ENCODE peak calls at places on chromosomes 16 and 17, in four cellular contexts. One of them, this sample, is unnamed. For H3K4me1, the result is how much of the 10 kb centered on the place peaks cover.

GRCh38 chr17:7405882-7406825 is 1.5 kb upstream of the NLGN2 start:
- DNase-seq in Panc1: no peak
- DNase-seq in PC-3: no peak
- DNase-seq in A549: no peak
- DNase-seq in this sample: no peak

GRCh38 chr17:9729034-9729650 is 62.2 kb downstream of the DHRS7C start:
- DNase-seq in Panc1: peak
- DNase-seq in PC-3: peak
- DNase-seq in A549: peak
- DNase-seq in this sample: no peak

GRCh38 chr16:69410285-69410990 is 14.0 kb upstream of the CYB5B start:
- DNase-seq in Panc1: no peak
- DNase-seq in PC-3: peak
- DNase-seq in A549: peak
- DNase-seq in this sample: no peak

GRCh38 chr16:64394061-64394460 is 727.8 kb downstream of the CDH11 start:
- DNase-seq in Panc1: no peak
- DNase-seq in PC-3: no peak
- DNase-seq in A549: no peak
- DNase-seq in this sample: no peak

GRCh38 chr16:49608095-49608494 is 234.5 kb downstream of the C16orf78 start:
- DNase-seq in Panc1: no peak
- DNase-seq in PC-3: no peak
- DNase-seq in A549: no peak
- DNase-seq in this sample: no peak

GRCh38 chr16:67026570-67026969 is 2.4 kb upstream of the CBFB start:
- DNase-seq in Panc1: no peak
- DNase-seq in PC-3: no peak
- DNase-seq in A549: no peak
- DNase-seq in this sample: no peak

GRCh38 chr16:57764341-57765159 is 29.0 kb downstream of the KATNB1 start:
- DNase-seq in Panc1: peak
- DNase-seq in PC-3: peak
- DNase-seq in A549: peak
- DNase-seq in this sample: no peak

GRCh38 chr16:87003414-87003755 is 313.8 kb downstream of the C16orf95 start:
- DNase-seq in Panc1: no peak
- DNase-seq in PC-3: no peak
- DNase-seq in A549: no peak
- DNase-seq in this sample: no peak

GRCh38 chr16:83602797-83603735 is 204.7 kb upstream of the HSBP1 start:
- DNase-seq in Panc1: no peak
- DNase-seq in PC-3: no peak
- DNase-seq in A549: no peak
- DNase-seq in this sample: peak

GRCh38 chr17:82444941-82445521 is 5.5 kb downstream of the CYBC1 start:
- DNase-seq in Panc1: no peak
- DNase-seq in PC-3: no peak
- DNase-seq in A549: no peak
- DNase-seq in this sample: no peak

GRCh38 chr17:67477687-67478086 is 100.6 kb downstream of the PITPNC1 start:
- DNase-seq in Panc1: no peak
- DNase-seq in PC-3: peak
- DNase-seq in A549: no peak
- DNase-seq in this sample: no peak
- H3K4me1 ChIP-seq in Panc1: under half
- H3K4me1 ChIP-seq in PC-3: under half
- H3K4me1 ChIP-seq in A549: under half
- H3K4me1 ChIP-seq in this sample: under half

GRCh38 chr16:4616047-4616811 is 1.5 kb upstream of the UBALD1 start:
- DNase-seq in Panc1: peak
- DNase-seq in PC-3: peak
- DNase-seq in A549: peak
- DNase-seq in this sample: peak
- H3K4me1 ChIP-seq in Panc1: under half
- H3K4me1 ChIP-seq in PC-3: under half
- H3K4me1 ChIP-seq in A549: under half
- H3K4me1 ChIP-seq in this sample: half or more

DNA sequence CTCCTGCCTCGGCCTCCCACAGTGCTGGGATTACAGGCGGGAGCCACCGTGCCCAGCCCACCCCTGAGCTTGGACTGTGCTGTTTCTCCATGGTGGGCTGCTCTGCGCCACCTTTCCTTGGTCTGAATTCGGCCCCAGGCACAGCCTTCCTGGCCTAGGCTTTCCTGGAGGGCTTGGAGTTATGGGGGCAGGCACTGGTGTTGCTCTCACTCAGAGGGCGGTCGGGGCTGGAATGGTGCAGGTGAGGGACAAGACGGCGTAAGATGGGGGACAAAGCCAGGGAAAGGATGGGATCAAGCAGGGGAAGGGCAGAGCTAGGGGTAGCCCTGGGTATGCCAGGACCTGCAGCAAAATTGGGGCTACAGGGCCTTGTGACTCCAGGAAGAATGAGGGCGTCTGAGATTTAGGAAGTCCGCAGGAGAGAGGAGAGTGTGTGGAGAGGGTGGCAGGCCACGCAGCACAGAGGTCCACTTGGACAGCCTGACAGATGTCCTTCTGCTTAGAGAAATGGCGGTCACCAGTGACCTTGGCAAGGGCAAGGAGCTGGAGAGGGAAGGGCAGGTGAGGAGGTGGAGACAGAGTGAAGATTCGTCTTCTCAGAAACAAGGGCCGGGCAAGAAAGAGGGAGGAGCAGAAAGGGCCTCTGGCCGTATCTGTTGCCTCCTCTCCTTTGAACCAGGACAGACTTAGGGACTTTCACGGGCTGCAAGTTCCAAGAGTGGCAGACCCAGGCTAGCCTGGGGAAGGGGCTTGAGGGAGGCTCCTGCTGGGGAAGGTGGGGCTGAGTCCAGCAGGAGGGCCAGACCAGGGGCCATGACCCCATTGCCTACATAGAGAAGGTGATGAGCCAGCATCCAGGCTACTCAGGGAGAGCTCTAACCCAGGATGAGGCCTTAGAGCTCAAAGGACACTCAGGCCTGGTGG is 1.5 kb upstream of the ATP6V0C start:
- DNase-seq in Panc1: no peak
- DNase-seq in PC-3: no peak
- DNase-seq in A549: no peak
- DNase-seq in this sample: no peak
- H3K4me1 ChIP-seq in Panc1: under half
- H3K4me1 ChIP-seq in PC-3: under half
- H3K4me1 ChIP-seq in A549: under half
- H3K4me1 ChIP-seq in this sample: half or more

GRCh38 chr17:80601146-80601545 is 56.5 kb downstream of the RPTOR start:
- DNase-seq in Panc1: no peak
- DNase-seq in PC-3: no peak
- DNase-seq in A549: no peak
- DNase-seq in this sample: no peak

GRCh38 chr17:80598813-80599545 is 54.3 kb downstream of the RPTOR start:
- DNase-seq in Panc1: no peak
- DNase-seq in PC-3: no peak
- DNase-seq in A549: no peak
- DNase-seq in this sample: no peak

GRCh38 chr17:80599546-80600305 is 55.1 kb downstream of the RPTOR start:
- DNase-seq in Panc1: no peak
- DNase-seq in PC-3: no peak
- DNase-seq in A549: peak
- DNase-seq in this sample: no peak

GRCh38 chr17:80603380-80603779 is 58.7 kb downstream of the RPTOR start:
- DNase-seq in Panc1: no peak
- DNase-seq in PC-3: no peak
- DNase-seq in A549: no peak
- DNase-seq in this sample: no peak

GRCh38 chr17:80600586-80600985 is 55.9 kb downstream of the RPTOR start:
- DNase-seq in Panc1: no peak
- DNase-seq in PC-3: no peak
- DNase-seq in A549: no peak
- DNase-seq in this sample: no peak
- H3K4me1 ChIP-seq in Panc1: under half
- H3K4me1 ChIP-seq in PC-3: under half
- H3K4me1 ChIP-seq in A549: under half
- H3K4me1 ChIP-seq in this sample: under half

DNA sequence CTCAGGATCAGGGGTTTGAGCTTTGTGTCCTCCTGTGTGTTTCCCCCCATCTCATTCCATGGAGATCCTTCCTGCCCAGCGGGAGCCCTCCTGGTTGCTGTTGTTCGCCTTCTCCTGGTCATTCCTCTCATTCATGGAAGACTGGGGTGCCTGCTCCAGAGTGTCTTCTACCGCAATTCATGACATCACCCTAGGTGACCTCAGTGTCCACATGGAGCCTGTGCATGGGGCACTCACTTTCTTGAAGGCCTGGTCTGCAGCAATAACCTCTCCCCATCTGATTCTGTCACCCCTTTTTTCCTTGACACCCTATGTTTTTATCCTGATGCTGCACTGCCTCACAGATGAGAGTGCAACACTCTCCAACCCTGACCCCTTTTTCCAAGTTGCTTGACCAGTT is 21.4 kb upstream of the ARHGAP17 start:
- DNase-seq in Panc1: no peak
- DNase-seq in PC-3: no peak
- DNase-seq in A549: no peak
- DNase-seq in this sample: no peak
- H3K4me1 ChIP-seq in Panc1: under half
- H3K4me1 ChIP-seq in PC-3: under half
- H3K4me1 ChIP-seq in A549: under half
- H3K4me1 ChIP-seq in this sample: under half

GRCh38 chr16:15643453-15644305 is 725 bp upstream of the MARF1 start:
- DNase-seq in Panc1: peak
- DNase-seq in PC-3: peak
- DNase-seq in A549: peak
- DNase-seq in this sample: no peak

GRCh38 chr16:15642557-15643452 is at the start of gene MARF1:
- DNase-seq in Panc1: no peak
- DNase-seq in PC-3: peak
- DNase-seq in A549: peak
- DNase-seq in this sample: peak

GRCh38 chr16:15639061-15639568 is 3.8 kb downstream of the MARF1 start:
- DNase-seq in Panc1: no peak
- DNase-seq in PC-3: no peak
- DNase-seq in A549: no peak
- DNase-seq in this sample: no peak

GRCh38 chr16:15641753-15642556 is 999 bp downstream of the MARF1 start:
- DNase-seq in Panc1: no peak
- DNase-seq in PC-3: no peak
- DNase-seq in A549: no peak
- DNase-seq in this sample: no peak

DNA sequence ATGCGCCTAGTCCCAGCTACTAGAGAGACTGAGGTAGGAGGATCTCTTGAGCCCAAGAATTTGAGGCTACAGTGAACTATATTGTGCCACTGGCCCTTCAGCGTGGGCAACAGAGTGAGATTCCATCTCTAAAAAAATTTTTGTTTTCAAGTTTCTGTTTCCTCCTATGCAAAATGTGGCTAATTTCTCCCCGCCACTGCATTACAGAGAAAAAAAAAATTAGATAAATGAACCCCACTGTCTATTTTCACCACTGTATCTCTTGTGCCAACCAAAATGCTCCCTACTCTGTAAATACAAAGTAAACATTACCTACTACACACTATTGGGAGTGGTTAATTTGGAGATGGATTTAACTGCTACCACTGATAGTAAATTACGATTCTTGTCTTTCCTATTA is 2.0 kb downstream of the MARF1 start:
- DNase-seq in Panc1: no peak
- DNase-seq in PC-3: no peak
- DNase-seq in A549: no peak
- DNase-seq in this sample: no peak
- H3K4me1 ChIP-seq in Panc1: under half
- H3K4me1 ChIP-seq in PC-3: under half
- H3K4me1 ChIP-seq in A549: under half
- H3K4me1 ChIP-seq in this sample: under half

GRCh38 chr16:10972108-10972955 is 28.0 kb downstream of the CLEC16A start:
- DNase-seq in Panc1: no peak
- DNase-seq in PC-3: no peak
- DNase-seq in A549: no peak
- DNase-seq in this sample: no peak
- H3K4me1 ChIP-seq in Panc1: under half
- H3K4me1 ChIP-seq in PC-3: under half
- H3K4me1 ChIP-seq in A549: under half
- H3K4me1 ChIP-seq in this sample: under half

DNA sequence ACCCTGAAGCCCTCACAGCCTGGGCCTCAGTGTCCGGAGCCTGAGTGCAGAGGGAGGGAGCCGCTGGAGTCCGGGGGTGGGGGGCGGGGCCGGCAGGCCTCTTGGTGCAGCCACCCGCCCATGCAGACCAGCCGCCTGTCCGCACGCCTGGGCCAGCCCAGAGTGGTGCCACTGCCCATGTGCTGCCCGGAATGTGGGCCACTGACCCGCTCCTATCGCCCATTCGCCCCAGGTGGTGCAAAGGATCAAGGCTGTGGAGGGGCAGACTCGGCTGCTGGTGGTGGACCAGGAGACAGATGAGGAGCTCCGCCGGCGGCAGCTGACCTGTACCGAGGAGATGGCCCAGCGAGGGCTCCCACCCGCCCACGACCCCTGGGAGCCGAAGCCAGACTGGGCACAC is 2.6 kb downstream of the NHERF2 start:
- DNase-seq in Panc1: no peak
- DNase-seq in PC-3: no peak
- DNase-seq in A549: no peak
- DNase-seq in this sample: no peak
- H3K4me1 ChIP-seq in Panc1: half or more
- H3K4me1 ChIP-seq in PC-3: under half
- H3K4me1 ChIP-seq in A549: under half
- H3K4me1 ChIP-seq in this sample: half or more

DNA sequence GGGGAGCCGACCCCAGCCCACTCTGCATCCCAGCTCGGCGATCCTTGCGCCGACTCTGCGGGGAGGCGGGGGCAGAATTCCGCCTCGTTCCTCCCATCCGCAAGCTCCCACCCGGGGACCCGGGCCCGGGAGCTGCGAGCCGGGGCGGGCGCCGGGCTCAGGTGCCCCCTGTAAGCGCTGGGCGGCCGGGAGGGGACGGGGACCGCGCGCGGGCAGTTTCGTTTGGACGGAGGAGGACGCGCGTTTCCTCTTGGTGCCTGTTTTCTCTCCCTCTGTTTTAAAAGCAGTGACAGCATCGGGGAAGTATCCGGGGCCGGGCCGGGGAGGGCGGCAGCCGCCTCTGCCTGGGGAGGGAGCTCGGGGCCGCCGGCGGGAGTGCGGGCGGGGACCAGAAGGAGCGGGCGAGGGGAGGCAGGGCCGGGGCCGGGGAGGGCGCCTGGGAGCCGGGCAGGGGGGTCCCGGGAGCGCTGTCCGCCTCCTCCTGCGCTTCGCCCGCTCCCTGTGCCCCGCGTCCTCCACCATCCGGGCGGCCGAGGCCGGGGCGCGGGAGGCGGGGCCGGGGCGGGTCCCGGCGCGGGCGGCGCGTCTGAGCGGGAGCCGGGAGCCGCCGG is 57.0 kb downstream of the RAP1GAP2 start:
- DNase-seq in Panc1: no peak
- DNase-seq in PC-3: peak
- DNase-seq in A549: peak
- DNase-seq in this sample: no peak
- H3K4me1 ChIP-seq in Panc1: under half
- H3K4me1 ChIP-seq in PC-3: under half
- H3K4me1 ChIP-seq in A549: under half
- H3K4me1 ChIP-seq in this sample: under half